ENCODE peak calls at places on chromosomes 12 and 14, in five cellular contexts. I is A549, W is K562, N is sigmoid colon, G is ovary. L is an unnamed sample.
A peak's percentile ranks its signal among the peaks of the same experiment; 100 is the strongest.

GRCh38 chr12:92297932-92298681 is 152.5 kb upstream of the BTG1 start:
- DNase-seq in G (peak; percentile 11), I (no peak), W (no peak), N (no peak), L (no peak)

GRCh38 chr12:95624544-95624943 is 73.3 kb upstream of the USP44 start:
- DNase-seq in G (no peak), N (no peak), W (no peak), I (no peak), L (no peak)

GRCh38 chr12:75974323-75975273 is 57.0 kb downstream of the PHLDA1 start:
- DNase-seq in N (no peak), I (no peak), W (no peak), G (no peak), L (no peak)

GRCh38 chr12:84131076-84131475 is 781.5 kb downstream of the SLC6A15 start:
- DNase-seq in W (no peak), N (no peak), G (no peak), I (no peak), L (no peak)

GRCh38 chr12:89707623-89707991 is 1.0 kb downstream of the ATP2B1 start:
- DNase-seq in G (no peak), I (no peak), N (no peak), W (peak; percentile 42), L (peak; percentile 74)

GRCh38 chr12:8609061-8609570 is 3.5 kb downstream of the AICDA start:
- DNase-seq in G (no peak), I (peak; percentile 47), N (no peak), W (peak; percentile 32), L (no peak)

GRCh38 chr12:116718578-116719454 is 19.1 kb downstream of the SPRING1 start:
- DNase-seq in N (no peak), W (no peak), G (no peak), I (no peak), L (no peak)

GRCh38 chr12:6871052-6871957 is 1.8 kb downstream of the SPSB2 start:
- DNase-seq in W (peak; percentile 71), I (peak; percentile 76), G (no peak), N (no peak), L (no peak)

GRCh38 chr14:24430682-24431568 is 1.2 kb downstream of the KHNYN start:
- DNase-seq in I (no peak), W (peak; percentile 52), G (peak; percentile 72), N (no peak), L (no peak)
- H3K4me1 ChIP-seq in I (peaks cover 16% of the 10 kb centered on the region), W (peaks cover 29% of the 10 kb centered on the region), G (peaks cover 11% of the 10 kb centered on the region), N (peaks cover 39% of the 10 kb centered on the region), L (peaks cover 68% of the 10 kb centered on the region)

GRCh38 chr14:22537436-22538310 is 51.4 kb downstream of the DAD1 start:
- DNase-seq in I (no peak), N (no peak), W (no peak), G (no peak), L (no peak)

GRCh38 chr14:22538671-22539228 is 50.3 kb downstream of the DAD1 start:
- DNase-seq in N (no peak), G (no peak), I (no peak), W (no peak), L (no peak)

GRCh38 chr14:22535126-22535525 is 53.9 kb downstream of the DAD1 start:
- DNase-seq in N (no peak), G (no peak), W (no peak), I (no peak), L (no peak)

GRCh38 chr14:22535916-22536315 is 53.1 kb downstream of the DAD1 start:
- DNase-seq in I (no peak), W (no peak), N (no peak), G (no peak), L (no peak)

GRCh38 chr14:22536853-22537338 is 52.1 kb downstream of the DAD1 start:
- DNase-seq in G (peak; percentile 47), W (peak; percentile 84), I (peak; percentile 90), N (peak; percentile 86), L (peak; percentile 80)
- TF ChIP-seq POLR2A in G (no peak), W (no peak), I (no peak), N (no peak), L (no peak)

DNA sequence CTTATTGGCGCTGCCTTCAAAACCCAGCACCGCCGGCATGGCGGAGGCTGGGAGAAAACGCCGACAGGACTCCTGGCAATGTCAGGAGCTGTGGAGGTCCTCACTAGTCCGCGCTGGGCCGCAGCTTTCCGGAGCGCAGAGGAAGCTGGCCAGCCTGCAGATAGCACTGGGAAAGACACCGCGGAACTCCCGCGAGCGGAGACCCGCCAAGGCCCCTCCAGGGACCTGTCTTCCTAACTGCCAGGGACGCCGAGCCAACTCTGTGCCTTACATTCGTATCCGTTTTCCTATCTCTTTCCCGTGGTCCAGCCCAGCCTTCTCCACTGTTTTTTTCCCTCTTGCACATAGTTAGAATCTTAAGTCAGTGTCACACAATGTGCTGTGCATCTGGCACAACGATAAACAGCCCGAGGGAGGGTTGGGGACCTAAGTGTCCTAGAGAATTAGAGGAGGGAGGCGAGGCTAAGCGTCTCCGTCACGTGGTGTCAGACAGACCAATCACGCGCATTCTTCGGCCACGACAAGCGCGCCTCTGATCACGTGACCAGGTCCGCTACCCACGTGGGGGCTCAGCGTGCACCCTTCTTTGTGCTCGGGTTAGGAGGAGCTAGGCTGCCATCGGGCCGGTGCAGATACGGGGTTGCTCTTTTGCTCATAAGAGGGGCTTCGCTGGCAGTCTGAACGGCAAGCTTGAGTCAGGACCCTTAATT is at the start of the genes APEX1 and OSGEP:
- DNase-seq in N (peak; percentile 99), W (peak; percentile 98), I (peak; percentile 98), G (peak; percentile 98), L (peak; percentile 100)
- TF ChIP-seq EP300 in N (no peak), W (no peak), I (no peak), G (no peak), L (no peak)

GRCh38 chr12:111408686-111409402 is 3.1 kb downstream of the SH2B3 start:
- DNase-seq in W (no peak), I (no peak), N (no peak), G (no peak), L (no peak)

GRCh38 chr12:111407371-111408115 is 1.8 kb downstream of the SH2B3 start:
- DNase-seq in W (peak; percentile 30), N (no peak), I (no peak), G (no peak), L (no peak)

GRCh38 chr12:111409403-111410228 is 3.9 kb downstream of the SH2B3 start:
- DNase-seq in I (no peak), W (peak; percentile 92), N (peak; percentile 81), G (peak; percentile 33), L (no peak)

GRCh38 chr12:111406474-111407370 is 999 bp downstream of the SH2B3 start:
- DNase-seq in G (peak; percentile 33), N (peak; percentile 81), W (peak; percentile 35), I (no peak), L (no peak)

DNA sequence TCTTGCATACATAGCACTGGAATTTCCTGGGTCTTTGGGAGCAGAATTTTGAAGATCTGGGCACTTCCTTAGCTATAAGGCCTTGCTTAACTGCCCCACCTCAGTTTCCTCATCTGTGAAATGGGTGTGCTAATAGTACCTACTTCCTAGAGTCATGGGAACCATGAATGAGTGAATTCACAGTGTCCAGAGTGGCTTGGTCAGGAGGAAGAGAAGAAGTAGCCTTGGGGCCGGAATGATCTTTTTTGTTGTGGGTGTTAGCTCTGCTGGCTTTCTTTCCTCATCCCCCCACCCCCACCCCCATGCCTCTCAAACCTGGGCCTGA is 2.4 kb downstream of the SH2B3 start:
- DNase-seq in I (no peak), N (no peak), G (no peak), W (peak; percentile 33), L (no peak)
- H3K4me1 ChIP-seq in I (peaks cover 34% of the 10 kb centered on the region), N (peaks cover 87% of the 10 kb centered on the region), G (peaks cover 11% of the 10 kb centered on the region), W (peaks cover 69% of the 10 kb centered on the region), L (peaks cover 88% of the 10 kb centered on the region)

GRCh38 chr12:31961137-31961536 is 1.9 kb downstream of the RESF1 start:
- DNase-seq in I (no peak), W (no peak), N (no peak), G (no peak), L (no peak)

GRCh38 chr12:31958601-31959000 is 614 bp upstream of the RESF1 start:
- DNase-seq in N (no peak), W (peak; percentile 22), G (no peak), I (no peak), L (no peak)

GRCh38 chr12:31962076-31962475 is 2.9 kb downstream of the RESF1 start:
- DNase-seq in I (no peak), N (no peak), G (no peak), W (no peak), L (no peak)

GRCh38 chr12:31959701-31960391 is 631 bp downstream of the RESF1 start:
- DNase-seq in I (peak; percentile 36), N (peak; percentile 73), W (peak; percentile 82), G (peak; percentile 70), L (peak; percentile 84)

DNA sequence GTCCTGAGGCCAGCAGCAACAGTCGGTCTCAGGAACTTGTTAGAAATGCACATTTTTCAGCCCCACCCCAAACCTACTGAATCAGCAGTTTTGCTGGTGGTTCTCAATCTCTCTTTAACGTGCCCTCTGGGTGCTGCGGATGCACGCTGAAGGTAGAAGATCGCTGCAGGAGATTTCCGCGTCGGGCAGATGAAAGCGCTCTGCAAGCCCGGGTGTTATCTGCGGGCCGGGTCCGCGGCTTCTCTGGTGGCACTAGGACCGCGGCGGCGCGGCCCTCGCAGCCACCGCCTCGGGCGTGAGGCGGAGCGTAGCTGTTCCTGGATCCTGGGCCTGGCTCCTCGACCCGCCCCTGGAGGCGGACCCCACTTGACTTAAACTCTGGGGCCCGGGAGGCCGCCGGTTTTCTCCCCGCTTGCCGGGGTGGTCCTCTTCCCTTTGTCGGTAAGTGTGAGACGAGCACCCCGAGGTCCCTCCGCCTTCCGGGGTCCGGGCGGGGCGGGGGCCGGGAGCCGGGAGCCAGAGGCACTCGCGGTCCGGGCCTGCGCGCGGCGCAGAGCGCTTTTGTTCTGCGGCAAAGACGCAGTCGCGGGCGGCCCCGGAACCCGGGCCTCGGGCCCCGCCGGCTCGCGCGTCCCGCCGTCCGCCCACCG is at the start of gene RESF1:
- DNase-seq in I (peak; percentile 81), N (peak; percentile 91), W (peak; percentile 94), G (peak; percentile 87), L (peak; percentile 91)
- TF ChIP-seq POLR2A in I (peak; percentile 62), N (peak; percentile 40), W (peak; percentile 74), G (peak; percentile 52), L (peak; percentile 45)

DNA sequence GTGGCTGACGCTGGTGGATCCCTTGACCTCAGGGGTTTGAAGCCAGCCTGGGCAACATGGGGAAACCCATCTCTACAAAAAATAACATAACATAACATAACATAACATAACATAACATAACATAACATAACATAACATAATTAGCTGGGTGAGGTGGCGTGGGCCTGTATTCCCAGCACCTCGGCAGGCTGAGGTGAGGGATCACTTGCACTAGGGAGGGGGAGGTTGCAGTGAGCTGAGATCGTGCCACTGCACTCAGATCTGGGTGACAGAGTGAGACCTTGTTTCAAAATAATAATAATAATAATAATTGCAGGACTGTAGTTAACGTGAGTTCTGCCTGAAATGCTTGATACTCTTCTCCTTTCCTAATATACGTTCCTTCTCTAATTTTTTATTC is 1.3 kb downstream of the MAGOHB start:
- DNase-seq in I (no peak), G (no peak), W (peak; percentile 9), N (no peak), L (no peak)
- TF ChIP-seq EP300 in I (no peak), G (no peak), W (no peak), N (no peak), L (no peak)

L was measured in suprapubic skin.